ENCODE peak calls at places on chromosomes 2 and 18, in nine cellular contexts. L is CD8-positive, alpha-beta T cell; J is transverse colon; P is mammary epithelial cell; N is MM.1S; A is heart right ventricle; V is lower lobe of right lung; W is CD8-positive, alpha-beta memory T cell; D is tibial nerve. E is an unnamed sample.

GRCh38 chr2:96763511-96764252 is 3.0 kb downstream of the CNNM4 start:
- DNase-seq in J (peak), W (no peak), D (no peak), A (no peak), V (no peak), L (no peak), N (no peak), P (no peak), E (no peak)

GRCh38 chr2:64698668-64699444 is 45.1 kb upstream of the SERTAD2 start:
- DNase-seq in V (no peak), W (no peak), J (no peak), P (peak), N (no peak), A (no peak), L (no peak), D (no peak), E (peak)

GRCh38 chr2:65313126-65313953 is 85.7 kb downstream of the ACTR2 start:
- DNase-seq in D (no peak), N (no peak), J (no peak), L (no peak), V (no peak), P (no peak), W (no peak), A (no peak), E (no peak)

GRCh38 chr2:176189666-176190641 is 1.5 kb downstream of the HOXD1 start:
- DNase-seq in A (no peak), P (no peak), V (no peak), W (no peak), L (no peak), D (no peak), J (no peak), N (no peak), E (no peak)

GRCh38 chr18:58257461-58257860 is 213.4 kb downstream of the NEDD4L start:
- DNase-seq in J (no peak), N (no peak), P (no peak), V (no peak), W (no peak), L (no peak), D (no peak), A (no peak), E (no peak)

GRCh38 chr2:217798191-217798590 is 204.6 kb downstream of the TNS1 start:
- DNase-seq in J (no peak), W (no peak), A (peak), L (no peak), N (no peak), P (no peak), V (no peak), D (no peak), E (no peak)

GRCh38 chr2:235471186-235471747 is 22.6 kb upstream of the AGAP1 start:
- DNase-seq in D (no peak), J (no peak), W (no peak), L (no peak), A (no peak), P (no peak), V (no peak), N (no peak), E (no peak)

GRCh38 chr2:220269421-220269820 is 642.0 kb downstream of the SLC4A3 start:
- DNase-seq in L (no peak), V (no peak), D (no peak), N (no peak), J (no peak), W (no peak), A (no peak), P (no peak), E (no peak)

GRCh38 chr2:226520723-226521122 is 278.9 kb downstream of the IRS1 start:
- DNase-seq in N (no peak), J (no peak), A (no peak), D (no peak), V (no peak), P (no peak), W (no peak), L (no peak), E (no peak)

GRCh38 chr18:8813621-8814020 is 108.3 kb downstream of the MTCL1 start:
- DNase-seq in D (no peak), L (no peak), A (no peak), J (no peak), N (no peak), V (no peak), P (no peak), W (no peak), E (no peak)

GRCh38 chr2:228522276-228522675 is 340.8 kb upstream of the SPHKAP start:
- DNase-seq in J (no peak), L (no peak), P (no peak), A (no peak), V (no peak), D (no peak), W (no peak), N (no peak), E (no peak)

GRCh38 chr18:21652073-21652472 is 40.0 kb downstream of the SNRPD1 start:
- DNase-seq in N (no peak), V (no peak), W (no peak), A (no peak), J (no peak), P (no peak), L (no peak), D (no peak), E (no peak)

GRCh38 chr18:44500820-44501670 is 179.6 kb upstream of the SETBP1 start:
- DNase-seq in N (no peak), J (no peak), L (no peak), P (no peak), W (no peak), A (no peak), V (no peak), D (no peak), E (no peak)

GRCh38 chr2:170155022-170155722 is 22.8 kb upstream of the MYO3B start:
- DNase-seq in J (no peak), L (no peak), N (no peak), A (no peak), V (no peak), D (no peak), W (no peak), P (no peak), E (no peak)
- H3K27ac ChIP-seq in J (no peak), L (no peak), N (no peak), A (no peak), V (no peak), D (no peak), W (no peak), P (no peak), E (no peak)

DNA sequence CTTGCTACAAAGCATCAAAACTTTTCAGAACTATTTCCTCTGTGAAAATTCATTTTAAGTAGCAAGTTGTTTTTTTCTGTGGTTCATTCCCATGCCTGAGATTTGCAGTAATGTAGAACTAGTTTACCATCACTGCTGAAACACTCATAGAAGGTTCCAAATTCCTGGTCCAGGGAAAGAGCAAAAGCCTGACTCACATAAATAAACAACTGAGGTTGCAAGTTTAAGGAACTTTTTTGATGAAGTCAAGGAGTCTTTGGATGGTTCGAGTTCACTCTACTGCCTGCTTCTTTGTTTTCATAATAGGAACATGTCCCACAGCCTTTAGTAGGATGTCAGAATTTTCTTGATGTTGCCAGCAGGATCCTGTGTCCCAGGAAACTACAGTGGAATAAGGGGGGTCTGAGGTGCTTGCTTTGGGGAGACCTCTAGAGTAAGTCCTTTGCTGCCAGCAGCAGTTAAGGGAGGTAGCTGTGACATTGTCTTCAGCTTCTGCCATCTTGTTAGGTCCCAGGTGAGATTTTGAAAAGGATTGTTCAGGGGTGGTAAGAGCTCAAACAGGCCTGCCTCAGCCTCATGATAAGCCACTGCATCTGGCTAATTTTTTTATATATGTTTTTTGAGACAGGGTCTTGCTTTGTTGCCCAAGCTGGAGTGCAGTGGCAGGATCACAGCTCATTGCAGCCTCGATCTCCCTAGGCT is 43.9 kb downstream of the ACSL3 start:
- DNase-seq in W (no peak), J (no peak), V (no peak), D (no peak), A (no peak), N (no peak), L (no peak), P (peak), E (no peak)
- H3K27ac ChIP-seq in W (no peak), J (peak), V (no peak), D (no peak), A (no peak), N (no peak), L (no peak), P (no peak), E (no peak)

GRCh38 chr2:109242654-109243331 is 113.8 kb downstream of the SH3RF3 start:
- DNase-seq in J (peak), A (no peak), P (peak), V (no peak), D (no peak), W (no peak), L (no peak), N (no peak), E (peak)
- H3K27ac ChIP-seq in J (peak), A (peak), P (peak), V (peak), D (peak), W (no peak), L (no peak), N (no peak), E (peak)

DNA sequence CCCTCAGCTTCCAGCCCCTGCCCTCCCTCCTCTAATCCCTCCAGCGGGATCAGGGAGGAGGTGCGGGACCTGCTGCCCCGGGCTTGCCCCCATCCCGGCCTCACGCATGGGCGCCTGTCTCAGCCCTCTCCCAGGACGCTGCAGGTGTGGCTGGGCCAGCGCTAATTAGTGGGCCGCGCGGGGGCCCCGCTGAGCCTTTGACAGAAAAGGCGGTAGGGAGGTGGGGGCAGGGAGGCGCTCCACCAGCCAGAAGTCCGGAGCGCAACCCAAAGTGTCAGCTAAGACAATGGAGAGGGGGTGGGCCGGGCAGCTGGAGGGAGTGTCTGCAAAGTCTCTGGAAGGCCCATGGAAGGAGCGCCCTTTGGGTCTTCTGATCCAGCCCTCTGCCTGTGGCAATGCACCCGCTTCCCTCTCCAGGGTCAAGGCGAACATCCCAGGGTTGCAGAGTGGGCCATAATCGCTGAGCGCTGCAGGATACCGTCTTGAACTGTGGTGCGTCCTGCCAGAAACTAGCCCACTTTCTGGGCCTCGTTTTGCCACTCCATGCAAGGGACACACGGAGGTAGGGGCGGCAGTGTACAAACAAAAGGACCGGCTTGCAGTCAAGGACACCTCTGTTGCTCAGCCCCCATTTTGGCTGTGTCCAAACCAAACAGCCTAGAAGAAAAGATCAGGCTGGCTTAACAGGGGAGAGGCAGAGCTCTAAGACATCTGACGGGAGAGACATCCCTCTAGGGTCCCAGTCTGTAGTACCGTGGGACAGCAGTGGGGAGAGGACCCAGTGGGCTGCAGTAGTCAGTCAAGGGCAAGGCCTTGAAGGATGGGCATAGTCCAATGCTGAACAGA is 3.5 kb downstream of the ATP6V1B1 start:
- DNase-seq in N (no peak), D (no peak), L (no peak), P (no peak), W (no peak), V (no peak), J (no peak), A (no peak), E (no peak)
- H3K27ac ChIP-seq in N (no peak), D (no peak), L (no peak), P (no peak), W (no peak), V (no peak), J (no peak), A (no peak), E (no peak)

GRCh38 chr2:28684142-28684858 is 67.3 kb upstream of the PPP1CB start:
- DNase-seq in J (no peak), V (no peak), L (no peak), A (no peak), N (no peak), W (no peak), D (no peak), P (no peak), E (no peak)

GRCh38 chr2:28678944-28679343 is 72.7 kb upstream of the PPP1CB start:
- DNase-seq in A (no peak), V (no peak), L (no peak), N (no peak), P (no peak), W (no peak), J (no peak), D (no peak), E (no peak)

GRCh38 chr2:28680657-28681056 is 71.0 kb upstream of the PPP1CB start:
- DNase-seq in N (no peak), D (no peak), J (no peak), L (no peak), W (no peak), A (no peak), P (no peak), V (no peak), E (no peak)

GRCh38 chr2:28683100-28683706 is 68.4 kb upstream of the PPP1CB start:
- DNase-seq in V (peak), L (no peak), W (no peak), A (peak), J (peak), P (peak), N (no peak), D (peak), E (no peak)

DNA sequence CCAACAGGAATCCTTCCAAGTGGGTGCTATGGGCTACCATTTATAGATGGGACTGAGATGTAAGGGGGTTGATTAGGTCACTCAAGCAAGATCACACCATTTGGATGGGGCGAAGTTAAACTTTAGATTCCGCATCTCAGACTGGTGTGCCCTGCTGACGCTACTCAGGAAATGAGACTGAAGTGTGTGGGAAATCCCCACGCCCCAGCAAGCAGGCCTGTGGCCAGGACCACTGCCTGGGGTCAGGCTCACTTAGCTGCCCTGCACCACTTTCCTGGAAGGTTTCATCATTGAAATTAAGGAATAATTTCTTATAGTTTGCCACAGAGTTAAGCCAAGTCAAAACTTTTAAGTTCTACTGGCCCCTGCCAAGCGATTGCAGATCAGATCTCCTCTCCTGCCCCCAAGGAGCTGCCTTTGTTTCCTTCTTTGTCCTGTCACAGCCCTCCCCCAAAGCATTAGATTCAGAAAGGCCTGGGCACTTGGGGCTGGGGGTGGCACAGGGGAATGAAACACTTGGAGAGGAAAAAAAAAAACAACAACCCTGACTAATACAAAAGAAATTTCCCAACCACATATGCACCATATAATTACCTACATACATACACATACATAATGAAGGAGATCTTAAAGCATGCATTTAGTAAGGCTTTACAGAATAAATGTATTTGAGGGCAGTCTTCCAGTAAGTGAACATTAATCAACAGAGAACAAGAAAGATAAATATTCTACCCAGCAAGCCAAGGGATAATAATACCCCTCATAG is 70.2 kb upstream of the PPP1CB start:
- DNase-seq in V (no peak), A (no peak), W (peak), P (peak), J (no peak), D (no peak), L (peak), N (peak), E (no peak)
- H3K27ac ChIP-seq in V (no peak), A (peak), W (no peak), P (peak), J (no peak), D (no peak), L (no peak), N (peak), E (peak)

DNA sequence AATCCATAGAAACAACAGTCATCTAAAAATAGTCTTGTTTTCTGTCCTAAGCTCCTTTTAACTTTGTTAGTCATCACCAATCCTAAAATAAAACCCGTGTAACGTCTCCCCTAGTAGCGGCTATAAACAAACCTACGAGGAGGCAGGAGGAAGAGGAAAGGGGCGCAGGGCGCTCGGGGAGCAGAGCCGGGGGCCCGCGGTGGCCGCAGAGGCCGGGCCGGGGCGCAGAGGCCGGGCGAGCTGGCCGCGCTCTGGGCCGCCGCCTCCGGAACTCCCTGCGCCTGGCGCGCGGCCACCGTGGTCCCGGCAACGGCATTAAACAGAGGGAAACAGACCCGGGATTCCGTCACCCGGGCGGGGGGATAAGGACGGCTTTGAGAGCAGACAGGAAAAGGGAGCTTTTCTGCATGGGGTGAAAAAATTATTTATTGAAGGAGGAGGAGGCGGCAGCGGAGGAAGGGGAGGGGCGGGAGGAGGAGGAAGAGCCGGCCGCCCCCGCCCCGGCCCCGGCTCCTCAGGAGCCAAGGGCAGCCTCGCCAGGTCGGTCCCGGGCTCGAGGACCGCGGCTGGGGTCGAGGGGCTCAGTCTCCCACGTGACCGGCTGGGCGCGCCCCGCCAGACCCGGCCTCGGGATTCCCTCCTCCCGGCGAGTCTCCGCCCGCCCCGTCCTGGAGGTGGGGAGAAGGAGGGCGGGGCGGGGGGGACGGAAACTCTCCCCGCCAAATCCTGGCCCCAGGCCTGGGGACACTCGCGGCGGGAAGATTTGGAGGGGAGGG is 1.9 kb upstream of the NFATC1 start:
- DNase-seq in D (peak), L (peak), W (peak), J (peak), A (peak), V (peak), N (no peak), P (peak), E (no peak)
- H3K27ac ChIP-seq in D (peak), L (peak), W (no peak), J (peak), A (peak), V (peak), N (peak), P (no peak), E (peak)

GRCh38 chr18:80147418-80148315 is 38.6 kb downstream of the ADNP2 start:
- DNase-seq in D (peak), N (peak), P (peak), L (peak), A (peak), J (peak), W (peak), V (peak), E (peak)
- H3K27ac ChIP-seq in D (peak), N (peak), P (peak), L (peak), A (no peak), J (peak), W (no peak), V (peak), E (peak)

GRCh38 chr2:29310665-29311348 is 195.6 kb downstream of the CLIP4 start:
- DNase-seq in J (no peak), W (no peak), D (no peak), V (no peak), A (no peak), P (no peak), N (no peak), L (no peak), E (no peak)

GRCh38 chr2:29305762-29306161 is 190.5 kb downstream of the CLIP4 start:
- DNase-seq in W (no peak), P (no peak), L (no peak), V (no peak), N (no peak), D (no peak), J (no peak), A (no peak), E (no peak)

GRCh38 chr2:29311458-29311857 is 196.2 kb downstream of the CLIP4 start:
- DNase-seq in V (no peak), J (no peak), A (no peak), W (no peak), N (no peak), P (no peak), D (no peak), L (no peak), E (no peak)

GRCh38 chr2:29307522-29307921 is 192.3 kb downstream of the CLIP4 start:
- DNase-seq in D (no peak), P (peak), W (no peak), A (no peak), L (no peak), J (no peak), N (no peak), V (no peak), E (no peak)

GRCh38 chr2:29309090-29310054 is 194.2 kb downstream of the CLIP4 start:
- DNase-seq in L (peak), A (peak), J (peak), D (no peak), V (no peak), P (peak), N (peak), W (peak), E (no peak)
- H3K27ac ChIP-seq in L (no peak), A (no peak), J (no peak), D (no peak), V (no peak), P (no peak), N (no peak), W (no peak), E (no peak)

GRCh38 chr2:207251573-207252192 is 85.9 kb upstream of the KLF7 start:
- DNase-seq in P (no peak), V (no peak), W (no peak), A (no peak), J (no peak), N (no peak), L (no peak), D (no peak), E (no peak)
- H3K27ac ChIP-seq in P (no peak), V (no peak), W (no peak), A (no peak), J (no peak), N (no peak), L (no peak), D (no peak), E (peak)

DNA sequence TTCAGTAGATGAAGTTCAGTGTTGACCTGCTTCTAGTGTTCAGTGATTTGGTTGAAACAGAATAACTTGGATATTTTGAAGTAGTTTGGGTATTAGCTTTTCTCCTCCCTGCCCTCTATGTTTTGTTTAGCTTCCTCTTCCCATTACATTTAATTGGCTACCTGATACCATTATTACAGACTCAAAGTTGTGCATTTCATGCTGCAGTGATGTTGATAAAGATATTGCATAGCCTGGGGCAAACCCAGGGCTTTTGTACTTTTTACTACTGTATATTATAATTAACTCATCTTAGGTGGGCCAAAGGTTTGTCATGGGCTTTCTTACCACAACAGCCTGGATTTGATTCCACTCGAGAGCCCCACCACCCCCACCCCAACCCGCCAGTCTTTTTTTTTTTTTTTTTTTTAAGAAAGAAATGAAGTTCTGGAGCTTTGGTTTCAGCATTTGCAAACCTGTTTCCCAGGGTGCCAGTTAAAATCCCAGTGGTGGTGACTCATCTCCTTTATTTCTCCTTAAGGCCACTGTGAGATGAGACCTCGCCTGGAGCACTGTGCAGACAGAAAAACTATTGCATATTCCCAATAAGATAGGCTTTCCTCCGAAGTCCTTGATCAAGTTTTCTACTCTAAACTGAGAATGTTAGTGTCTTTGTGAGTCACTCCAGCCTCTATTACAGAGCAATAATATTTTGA is 393.7 kb upstream of the FANCL start:
- DNase-seq in L (no peak), N (no peak), J (no peak), V (no peak), W (no peak), D (no peak), P (peak), A (no peak), E (no peak)
- H3K27ac ChIP-seq in L (no peak), N (no peak), J (no peak), V (no peak), W (no peak), D (no peak), P (peak), A (no peak), E (peak)